ENCODE peak calls at places on chromosomes 5 and 9, in eight cellular contexts. One of them, this sample, is unnamed.

GRCh38 chr5:143699121-143699520 is 112.8 kb upstream of the HMHB1 start:
- DNase-seq in heart right ventricle: no peak
- DNase-seq in CD8-positive, alpha-beta T cell: no peak
- DNase-seq in DMS79 treated with DMSO at 0.1 percent for 48 hours: no peak
- DNase-seq in A549: no peak
- DNase-seq in NCI-H1092: no peak
- DNase-seq in T-helper 22 cell: no peak
- DNase-seq in Karpas-422: no peak
- DNase-seq in this sample: no peak

GRCh38 chr5:110086658-110087388 is 397.1 kb downstream of the MAN2A1 start:
- DNase-seq in heart right ventricle: no peak
- DNase-seq in CD8-positive, alpha-beta T cell: no peak
- DNase-seq in DMS79 treated with DMSO at 0.1 percent for 48 hours: no peak
- DNase-seq in A549: no peak
- DNase-seq in NCI-H1092: no peak
- DNase-seq in T-helper 22 cell: no peak
- DNase-seq in Karpas-422: peak
- DNase-seq in this sample: no peak

GRCh38 chr5:133715622-133716021 is 103.3 kb upstream of the FSTL4 start:
- DNase-seq in heart right ventricle: no peak
- DNase-seq in CD8-positive, alpha-beta T cell: no peak
- DNase-seq in DMS79 treated with DMSO at 0.1 percent for 48 hours: no peak
- DNase-seq in A549: no peak
- DNase-seq in NCI-H1092: no peak
- DNase-seq in T-helper 22 cell: no peak
- DNase-seq in Karpas-422: no peak
- DNase-seq in this sample: no peak

GRCh38 chr5:59390074-59390659 is 503.4 kb downstream of the PDE4D start:
- DNase-seq in heart right ventricle: peak
- DNase-seq in CD8-positive, alpha-beta T cell: no peak
- DNase-seq in DMS79 treated with DMSO at 0.1 percent for 48 hours: peak
- DNase-seq in A549: no peak
- DNase-seq in NCI-H1092: no peak
- DNase-seq in T-helper 22 cell: no peak
- DNase-seq in Karpas-422: peak
- DNase-seq in this sample: peak

GRCh38 chr9:23408874-23409273 is 417.2 kb downstream of the ELAVL2 start:
- DNase-seq in heart right ventricle: no peak
- DNase-seq in CD8-positive, alpha-beta T cell: no peak
- DNase-seq in DMS79 treated with DMSO at 0.1 percent for 48 hours: no peak
- DNase-seq in A549: no peak
- DNase-seq in NCI-H1092: no peak
- DNase-seq in T-helper 22 cell: no peak
- DNase-seq in Karpas-422: no peak
- DNase-seq in this sample: no peak

GRCh38 chr5:14574891-14575496 is 6.6 kb upstream of the OTULINL start:
- DNase-seq in heart right ventricle: peak
- DNase-seq in CD8-positive, alpha-beta T cell: no peak
- DNase-seq in DMS79 treated with DMSO at 0.1 percent for 48 hours: peak
- DNase-seq in A549: no peak
- DNase-seq in NCI-H1092: peak
- DNase-seq in T-helper 22 cell: no peak
- DNase-seq in Karpas-422: no peak
- DNase-seq in this sample: no peak

GRCh38 chr5:38997579-38997978 is 76.6 kb downstream of the RICTOR start:
- DNase-seq in heart right ventricle: no peak
- DNase-seq in CD8-positive, alpha-beta T cell: no peak
- DNase-seq in DMS79 treated with DMSO at 0.1 percent for 48 hours: no peak
- DNase-seq in A549: no peak
- DNase-seq in NCI-H1092: no peak
- DNase-seq in T-helper 22 cell: no peak
- DNase-seq in Karpas-422: no peak
- DNase-seq in this sample: no peak

GRCh38 chr5:107248065-107248695 is 422.6 kb downstream of the EFNA5 start:
- DNase-seq in heart right ventricle: peak
- DNase-seq in CD8-positive, alpha-beta T cell: peak
- DNase-seq in DMS79 treated with DMSO at 0.1 percent for 48 hours: no peak
- DNase-seq in A549: peak
- DNase-seq in NCI-H1092: peak
- DNase-seq in T-helper 22 cell: no peak
- DNase-seq in Karpas-422: peak
- DNase-seq in this sample: no peak

GRCh38 chr9:6907772-6908381 is 150.1 kb downstream of the KDM4C start:
- DNase-seq in heart right ventricle: no peak
- DNase-seq in CD8-positive, alpha-beta T cell: no peak
- DNase-seq in DMS79 treated with DMSO at 0.1 percent for 48 hours: peak
- DNase-seq in A549: peak
- DNase-seq in NCI-H1092: no peak
- DNase-seq in T-helper 22 cell: no peak
- DNase-seq in Karpas-422: peak
- DNase-seq in this sample: no peak

GRCh38 chr5:79954620-79955019 is 36.4 kb downstream of the MTX3 start:
- DNase-seq in heart right ventricle: no peak
- DNase-seq in CD8-positive, alpha-beta T cell: no peak
- DNase-seq in DMS79 treated with DMSO at 0.1 percent for 48 hours: no peak
- DNase-seq in A549: no peak
- DNase-seq in NCI-H1092: no peak
- DNase-seq in T-helper 22 cell: no peak
- DNase-seq in Karpas-422: no peak
- DNase-seq in this sample: no peak

GRCh38 chr9:78144663-78145377 is 91.1 kb upstream of the CEP78 start:
- DNase-seq in heart right ventricle: no peak
- DNase-seq in CD8-positive, alpha-beta T cell: no peak
- DNase-seq in DMS79 treated with DMSO at 0.1 percent for 48 hours: no peak
- DNase-seq in A549: no peak
- DNase-seq in NCI-H1092: no peak
- DNase-seq in T-helper 22 cell: no peak
- DNase-seq in Karpas-422: no peak
- DNase-seq in this sample: no peak

GRCh38 chr9:126818482-126818881 is 13.6 kb downstream of the ZBTB43 start:
- DNase-seq in heart right ventricle: no peak
- DNase-seq in CD8-positive, alpha-beta T cell: no peak
- DNase-seq in DMS79 treated with DMSO at 0.1 percent for 48 hours: no peak
- DNase-seq in A549: no peak
- DNase-seq in NCI-H1092: no peak
- DNase-seq in T-helper 22 cell: no peak
- DNase-seq in Karpas-422: no peak
- DNase-seq in this sample: no peak

GRCh38 chr5:26343801-26344310 is 694.5 kb downstream of the CDH9 start:
- DNase-seq in heart right ventricle: no peak
- DNase-seq in CD8-positive, alpha-beta T cell: no peak
- DNase-seq in DMS79 treated with DMSO at 0.1 percent for 48 hours: no peak
- DNase-seq in A549: no peak
- DNase-seq in NCI-H1092: no peak
- DNase-seq in T-helper 22 cell: no peak
- DNase-seq in Karpas-422: no peak
- DNase-seq in this sample: no peak

GRCh38 chr5:140054086-140054689 is 11.1 kb upstream of the NRG2 start:
- DNase-seq in heart right ventricle: no peak
- DNase-seq in CD8-positive, alpha-beta T cell: no peak
- DNase-seq in DMS79 treated with DMSO at 0.1 percent for 48 hours: peak
- DNase-seq in A549: no peak
- DNase-seq in NCI-H1092: no peak
- DNase-seq in T-helper 22 cell: no peak
- DNase-seq in Karpas-422: no peak
- DNase-seq in this sample: no peak

GRCh38 chr9:135033487-135033886 is 54.0 kb upstream of the OLFM1 start:
- DNase-seq in heart right ventricle: no peak
- DNase-seq in CD8-positive, alpha-beta T cell: no peak
- DNase-seq in DMS79 treated with DMSO at 0.1 percent for 48 hours: no peak
- DNase-seq in A549: no peak
- DNase-seq in NCI-H1092: no peak
- DNase-seq in T-helper 22 cell: no peak
- DNase-seq in Karpas-422: no peak
- DNase-seq in this sample: no peak

GRCh38 chr9:80085668-80086067 is 513.9 kb downstream of the TLE4 start:
- DNase-seq in heart right ventricle: no peak
- DNase-seq in CD8-positive, alpha-beta T cell: no peak
- DNase-seq in DMS79 treated with DMSO at 0.1 percent for 48 hours: no peak
- DNase-seq in A549: no peak
- DNase-seq in NCI-H1092: no peak
- DNase-seq in T-helper 22 cell: no peak
- DNase-seq in Karpas-422: no peak
- DNase-seq in this sample: no peak

GRCh38 chr5:68534131-68534940 is 318.8 kb downstream of the PIK3R1 start:
- DNase-seq in heart right ventricle: no peak
- DNase-seq in CD8-positive, alpha-beta T cell: no peak
- DNase-seq in DMS79 treated with DMSO at 0.1 percent for 48 hours: peak
- DNase-seq in A549: no peak
- DNase-seq in NCI-H1092: peak
- DNase-seq in T-helper 22 cell: no peak
- DNase-seq in Karpas-422: no peak
- DNase-seq in this sample: no peak

GRCh38 chr9:36603006-36603405 is 30.3 kb downstream of the MELK start:
- DNase-seq in heart right ventricle: no peak
- DNase-seq in CD8-positive, alpha-beta T cell: no peak
- DNase-seq in DMS79 treated with DMSO at 0.1 percent for 48 hours: no peak
- DNase-seq in A549: no peak
- DNase-seq in NCI-H1092: no peak
- DNase-seq in T-helper 22 cell: no peak
- DNase-seq in Karpas-422: no peak
- DNase-seq in this sample: no peak

GRCh38 chr9:91500509-91501011 is 76.9 kb upstream of the NFIL3 start:
- DNase-seq in heart right ventricle: no peak
- DNase-seq in CD8-positive, alpha-beta T cell: no peak
- DNase-seq in DMS79 treated with DMSO at 0.1 percent for 48 hours: no peak
- DNase-seq in A549: peak
- DNase-seq in NCI-H1092: no peak
- DNase-seq in T-helper 22 cell: no peak
- DNase-seq in Karpas-422: no peak
- DNase-seq in this sample: no peak

GRCh38 chr9:13705913-13706312 is 426.4 kb upstream of the MPDZ start:
- DNase-seq in heart right ventricle: peak
- DNase-seq in CD8-positive, alpha-beta T cell: no peak
- DNase-seq in DMS79 treated with DMSO at 0.1 percent for 48 hours: no peak
- DNase-seq in A549: no peak
- DNase-seq in NCI-H1092: no peak
- DNase-seq in T-helper 22 cell: no peak
- DNase-seq in Karpas-422: no peak
- DNase-seq in this sample: no peak

GRCh38 chr5:67315082-67315801 is 118.6 kb upstream of the CD180 start:
- DNase-seq in heart right ventricle: no peak
- DNase-seq in CD8-positive, alpha-beta T cell: no peak
- DNase-seq in DMS79 treated with DMSO at 0.1 percent for 48 hours: no peak
- DNase-seq in A549: no peak
- DNase-seq in NCI-H1092: no peak
- DNase-seq in T-helper 22 cell: no peak
- DNase-seq in Karpas-422: no peak
- DNase-seq in this sample: no peak

GRCh38 chr9:93091056-93091452 is 5.0 kb upstream of the CARD19 start:
- DNase-seq in heart right ventricle: no peak
- DNase-seq in CD8-positive, alpha-beta T cell: no peak
- DNase-seq in DMS79 treated with DMSO at 0.1 percent for 48 hours: no peak
- DNase-seq in A549: no peak
- DNase-seq in NCI-H1092: no peak
- DNase-seq in T-helper 22 cell: no peak
- DNase-seq in Karpas-422: no peak
- DNase-seq in this sample: no peak